ENCODE peak calls at places on chromosomes 11 and 22, in seven cellular contexts. One of them, this sample, is unnamed.
A peak's percentile ranks its signal among the peaks of the same experiment; 100 is the strongest.

GRCh38 chr11:27716850-27717249 is 16.6 kb upstream of the BDNF start:
- DNase-seq in IMR-90: peak; percentile 71
- DNase-seq in GM23338: peak; percentile 71
- DNase-seq in nephron progenitor cell: no peak
- DNase-seq in adrenal gland: no peak
- DNase-seq in neural crest cell: no peak
- DNase-seq in fibroblast of lung: peak; percentile 62
- DNase-seq in this sample: no peak

GRCh38 chr11:119891392-119891791 is 162.4 kb upstream of the NECTIN1 start:
- DNase-seq in IMR-90: no peak
- DNase-seq in GM23338: no peak
- DNase-seq in nephron progenitor cell: no peak
- DNase-seq in adrenal gland: no peak
- DNase-seq in neural crest cell: no peak
- DNase-seq in fibroblast of lung: no peak
- DNase-seq in this sample: no peak

GRCh38 chr11:75719639-75720239 is 2.1 kb downstream of the MOGAT2 start:
- DNase-seq in IMR-90: no peak
- DNase-seq in GM23338: no peak
- DNase-seq in nephron progenitor cell: no peak
- DNase-seq in adrenal gland: no peak
- DNase-seq in neural crest cell: no peak
- DNase-seq in fibroblast of lung: no peak
- DNase-seq in this sample: no peak

GRCh38 chr11:114257621-114258558 is 38.3 kb upstream of the NNMT start:
- DNase-seq in IMR-90: no peak
- DNase-seq in GM23338: peak; percentile 33
- DNase-seq in nephron progenitor cell: peak; percentile 64
- DNase-seq in adrenal gland: no peak
- DNase-seq in neural crest cell: peak; percentile 80
- DNase-seq in fibroblast of lung: no peak
- DNase-seq in this sample: no peak

GRCh38 chr22:43883012-43883661 is 8.7 kb downstream of the PNPLA5 start:
- DNase-seq in IMR-90: peak; percentile 81
- DNase-seq in GM23338: peak; percentile 96
- DNase-seq in nephron progenitor cell: peak; percentile 73
- DNase-seq in adrenal gland: no peak
- DNase-seq in neural crest cell: peak; percentile 65
- DNase-seq in fibroblast of lung: peak; percentile 75
- DNase-seq in this sample: no peak

GRCh38 chr11:120710354-120711187 is 199.0 kb downstream of the GRIK4 start:
- DNase-seq in IMR-90: peak; percentile 87
- DNase-seq in GM23338: peak; percentile 77
- DNase-seq in nephron progenitor cell: peak; percentile 79
- DNase-seq in adrenal gland: no peak
- DNase-seq in neural crest cell: peak; percentile 78
- DNase-seq in fibroblast of lung: peak; percentile 80
- DNase-seq in this sample: no peak

GRCh38 chr22:26499188-26499703 is 13.0 kb downstream of the TFIP11 start:
- DNase-seq in IMR-90: no peak
- DNase-seq in GM23338: no peak
- DNase-seq in nephron progenitor cell: no peak
- DNase-seq in adrenal gland: no peak
- DNase-seq in neural crest cell: no peak
- DNase-seq in fibroblast of lung: no peak
- DNase-seq in this sample: no peak

GRCh38 chr11:91047882-91048281 is 825.0 kb upstream of the CHORDC1 start:
- DNase-seq in IMR-90: no peak
- DNase-seq in GM23338: peak; percentile 24
- DNase-seq in nephron progenitor cell: no peak
- DNase-seq in adrenal gland: no peak
- DNase-seq in neural crest cell: no peak
- DNase-seq in fibroblast of lung: no peak
- DNase-seq in this sample: no peak

GRCh38 chr11:47468598-47469214 is 19.8 kb upstream of the RAPSN start:
- DNase-seq in IMR-90: peak; percentile 26
- DNase-seq in GM23338: no peak
- DNase-seq in nephron progenitor cell: no peak
- DNase-seq in adrenal gland: no peak
- DNase-seq in neural crest cell: no peak
- DNase-seq in fibroblast of lung: peak; percentile 18
- DNase-seq in this sample: no peak

GRCh38 chr11:134664863-134665535 is 253.0 kb upstream of the B3GAT1 start:
- DNase-seq in IMR-90: no peak
- DNase-seq in GM23338: no peak
- DNase-seq in nephron progenitor cell: no peak
- DNase-seq in adrenal gland: no peak
- DNase-seq in neural crest cell: no peak
- DNase-seq in fibroblast of lung: no peak
- DNase-seq in this sample: no peak

GRCh38 chr11:69134957-69135356 is 20.8 kb upstream of the SMIM38 start:
- DNase-seq in IMR-90: no peak
- DNase-seq in GM23338: no peak
- DNase-seq in nephron progenitor cell: no peak
- DNase-seq in adrenal gland: no peak
- DNase-seq in neural crest cell: no peak
- DNase-seq in fibroblast of lung: no peak
- DNase-seq in this sample: peak; percentile 22

GRCh38 chr11:116499396-116500001 is 273.3 kb downstream of the BUD13 start:
- DNase-seq in IMR-90: peak; percentile 22
- DNase-seq in GM23338: peak; percentile 99
- DNase-seq in nephron progenitor cell: peak; percentile 93
- DNase-seq in adrenal gland: peak; percentile 50
- DNase-seq in neural crest cell: peak; percentile 94
- DNase-seq in fibroblast of lung: peak; percentile 34
- DNase-seq in this sample: no peak

GRCh38 chr11:70481625-70482528 is 83.5 kb downstream of the CTTN start:
- DNase-seq in IMR-90: peak; percentile 63
- DNase-seq in GM23338: no peak
- DNase-seq in nephron progenitor cell: no peak
- DNase-seq in adrenal gland: peak; percentile 77
- DNase-seq in neural crest cell: no peak
- DNase-seq in fibroblast of lung: peak; percentile 82
- DNase-seq in this sample: no peak

GRCh38 chr22:49331878-49332277 is 495.8 kb downstream of the BRD1 start:
- DNase-seq in IMR-90: no peak
- DNase-seq in GM23338: no peak
- DNase-seq in nephron progenitor cell: no peak
- DNase-seq in adrenal gland: no peak
- DNase-seq in neural crest cell: no peak
- DNase-seq in fibroblast of lung: no peak
- DNase-seq in this sample: no peak

GRCh38 chr11:64500176-64501013 is 90.6 kb upstream of the SLC22A12 start:
- DNase-seq in IMR-90: no peak
- DNase-seq in GM23338: no peak
- DNase-seq in nephron progenitor cell: no peak
- DNase-seq in adrenal gland: no peak
- DNase-seq in neural crest cell: no peak
- DNase-seq in fibroblast of lung: no peak
- DNase-seq in this sample: no peak

GRCh38 chr11:69257838-69258658 is 35.9 kb upstream of the MYEOV start:
- DNase-seq in IMR-90: no peak
- DNase-seq in GM23338: peak; percentile 49
- DNase-seq in nephron progenitor cell: no peak
- DNase-seq in adrenal gland: no peak
- DNase-seq in neural crest cell: no peak
- DNase-seq in fibroblast of lung: no peak
- DNase-seq in this sample: no peak

GRCh38 chr22:28137036-28137435 is 218.0 kb upstream of the PITPNB start:
- DNase-seq in IMR-90: no peak
- DNase-seq in GM23338: peak; percentile 57
- DNase-seq in nephron progenitor cell: no peak
- DNase-seq in adrenal gland: no peak
- DNase-seq in neural crest cell: no peak
- DNase-seq in fibroblast of lung: no peak
- DNase-seq in this sample: no peak

DNA sequence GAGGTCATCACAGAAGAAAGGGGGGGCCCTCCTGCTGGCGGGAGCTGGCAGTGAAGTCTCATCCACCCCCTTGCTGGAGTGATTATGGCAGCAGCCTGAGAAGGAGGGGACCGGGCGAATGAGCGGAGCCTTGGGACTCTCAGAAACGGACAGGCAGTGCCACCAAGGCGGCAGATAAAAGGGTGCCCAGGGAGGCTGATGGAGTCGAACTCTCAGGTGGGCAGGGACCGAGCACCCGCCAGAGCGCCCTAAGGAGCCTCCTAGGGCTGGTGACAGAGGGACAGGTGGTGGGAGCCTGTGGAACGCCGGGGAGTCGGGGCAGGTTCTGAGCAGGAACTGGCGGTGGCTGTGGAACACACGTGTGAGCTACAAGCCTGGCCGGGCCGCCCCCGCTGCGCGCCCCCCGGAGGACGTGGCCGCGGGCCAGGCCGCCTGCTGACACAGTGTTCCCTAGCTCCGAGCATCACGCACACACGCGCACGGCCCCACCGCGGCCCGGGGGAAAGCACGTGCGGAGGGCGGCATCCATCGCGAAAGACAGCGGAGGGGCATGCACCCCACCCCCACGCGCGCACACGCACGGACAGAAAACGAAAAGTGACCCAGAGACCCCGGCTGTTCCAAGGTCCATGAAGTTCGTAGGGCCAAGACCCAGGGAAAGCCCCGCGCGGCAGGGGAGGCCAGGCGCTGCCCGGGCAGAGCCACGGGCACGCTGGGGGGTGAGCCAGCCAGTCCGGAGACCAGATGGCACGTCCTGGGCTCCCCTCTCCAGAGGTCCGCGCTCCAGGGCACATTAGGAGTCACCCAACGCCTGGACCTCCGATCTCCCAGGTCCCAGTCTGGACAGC is 1.0 kb downstream of the VWCE start:
- DNase-seq in IMR-90: peak; percentile 48
- DNase-seq in GM23338: peak; percentile 50
- DNase-seq in nephron progenitor cell: peak; percentile 66
- DNase-seq in adrenal gland: peak; percentile 46
- DNase-seq in neural crest cell: peak; percentile 29
- DNase-seq in fibroblast of lung: peak; percentile 35
- DNase-seq in this sample: no peak
- TF ChIP-seq CTCF in IMR-90: peak; percentile 7
- TF ChIP-seq CTCF in GM23338: peak; percentile 2
- TF ChIP-seq CTCF in nephron progenitor cell: no peak
- TF ChIP-seq CTCF in adrenal gland: no peak
- TF ChIP-seq CTCF in neural crest cell: no peak
- TF ChIP-seq CTCF in fibroblast of lung: no peak
- TF ChIP-seq CTCF in this sample: no peak

GRCh38 chr11:11972942-11973341 is 35.5 kb downstream of the DKK3 start:
- DNase-seq in IMR-90: no peak
- DNase-seq in GM23338: no peak
- DNase-seq in nephron progenitor cell: no peak
- DNase-seq in adrenal gland: no peak
- DNase-seq in neural crest cell: no peak
- DNase-seq in fibroblast of lung: no peak
- DNase-seq in this sample: no peak

GRCh38 chr11:11972148-11972547 is 36.3 kb downstream of the DKK3 start:
- DNase-seq in IMR-90: no peak
- DNase-seq in GM23338: no peak
- DNase-seq in nephron progenitor cell: peak; percentile 35
- DNase-seq in adrenal gland: no peak
- DNase-seq in neural crest cell: peak; percentile 35
- DNase-seq in fibroblast of lung: no peak
- DNase-seq in this sample: no peak

GRCh38 chr11:11975201-11976092 is 33.0 kb downstream of the DKK3 start:
- DNase-seq in IMR-90: no peak
- DNase-seq in GM23338: no peak
- DNase-seq in nephron progenitor cell: no peak
- DNase-seq in adrenal gland: no peak
- DNase-seq in neural crest cell: no peak
- DNase-seq in fibroblast of lung: no peak
- DNase-seq in this sample: no peak

GRCh38 chr11:11973361-11973800 is 35.0 kb downstream of the DKK3 start:
- DNase-seq in IMR-90: peak; percentile 72
- DNase-seq in GM23338: no peak
- DNase-seq in nephron progenitor cell: no peak
- DNase-seq in adrenal gland: peak; percentile 76
- DNase-seq in neural crest cell: no peak
- DNase-seq in fibroblast of lung: peak; percentile 86
- DNase-seq in this sample: no peak

DNA sequence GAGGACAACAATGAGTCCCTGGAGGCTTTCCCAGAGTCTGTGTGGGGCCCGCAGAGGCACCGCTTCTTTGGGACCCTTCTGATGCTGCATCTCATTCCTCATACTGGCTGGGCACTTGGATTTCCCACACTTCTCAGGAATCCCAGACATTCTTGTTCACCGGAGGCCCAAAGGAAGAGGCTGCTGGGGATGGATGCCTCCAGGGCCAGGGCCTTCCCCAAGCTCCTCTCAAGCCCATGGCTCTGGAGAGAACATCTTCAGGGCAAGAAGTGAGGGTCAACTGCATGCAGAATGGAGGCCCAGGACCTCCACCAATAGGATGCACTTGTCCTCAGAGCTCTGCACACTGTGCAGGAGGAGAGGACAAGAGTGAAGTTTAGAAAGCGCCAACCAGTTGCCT is 34.6 kb downstream of the DKK3 start:
- DNase-seq in IMR-90: peak; percentile 16
- DNase-seq in GM23338: no peak
- DNase-seq in nephron progenitor cell: no peak
- DNase-seq in adrenal gland: no peak
- DNase-seq in neural crest cell: no peak
- DNase-seq in fibroblast of lung: peak; percentile 66
- DNase-seq in this sample: no peak
- TF ChIP-seq CTCF in IMR-90: no peak
- TF ChIP-seq CTCF in GM23338: no peak
- TF ChIP-seq CTCF in nephron progenitor cell: no peak
- TF ChIP-seq CTCF in adrenal gland: no peak
- TF ChIP-seq CTCF in neural crest cell: no peak
- TF ChIP-seq CTCF in fibroblast of lung: no peak
- TF ChIP-seq CTCF in this sample: no peak

GRCh38 chr22:39234157-39234793 is 10.5 kb downstream of the PDGFB start:
- DNase-seq in IMR-90: no peak
- DNase-seq in GM23338: no peak
- DNase-seq in nephron progenitor cell: no peak
- DNase-seq in adrenal gland: no peak
- DNase-seq in neural crest cell: no peak
- DNase-seq in fibroblast of lung: peak; percentile 60
- DNase-seq in this sample: no peak
- TF ChIP-seq CTCF in IMR-90: no peak
- TF ChIP-seq CTCF in GM23338: no peak
- TF ChIP-seq CTCF in nephron progenitor cell: no peak
- TF ChIP-seq CTCF in adrenal gland: peak; percentile 41
- TF ChIP-seq CTCF in neural crest cell: no peak
- TF ChIP-seq CTCF in fibroblast of lung: no peak
- TF ChIP-seq CTCF in this sample: peak; percentile 20

DNA sequence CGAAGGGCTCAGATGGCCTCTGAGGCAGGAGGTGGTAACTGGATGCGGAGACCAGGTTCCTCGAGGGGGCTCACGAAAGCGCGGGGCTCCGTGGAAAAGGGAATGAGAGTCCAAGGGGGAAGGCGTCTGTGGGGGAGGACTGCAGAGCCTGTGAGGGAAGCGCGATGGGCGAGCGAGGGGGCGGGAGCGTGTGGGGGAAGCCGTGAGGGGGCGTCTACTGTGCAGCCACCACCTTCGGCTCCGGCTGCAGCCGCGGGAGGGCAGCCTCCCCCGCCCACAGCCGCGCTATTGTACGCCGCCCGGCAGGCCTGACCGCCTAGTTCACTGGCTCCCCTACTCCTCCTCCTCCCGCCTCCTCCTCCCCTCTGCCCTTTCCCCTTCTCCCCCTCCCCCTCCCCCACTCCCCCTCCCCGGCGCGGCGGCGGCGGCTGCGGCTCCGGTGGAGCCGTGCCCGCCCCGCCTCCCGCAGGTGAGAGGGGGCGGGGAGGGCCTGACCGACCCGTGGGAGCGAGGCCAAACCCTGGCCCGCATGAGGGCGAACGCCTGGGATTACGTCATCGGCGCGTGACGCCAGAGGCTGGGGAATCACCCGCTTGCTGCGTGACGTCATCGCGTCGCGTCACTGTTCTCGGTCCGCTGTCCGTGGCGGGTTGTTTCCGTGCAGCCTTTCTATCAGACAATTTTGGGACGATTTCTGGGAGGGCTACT is at the start of gene PAK1:
- DNase-seq in IMR-90: peak; percentile 86
- DNase-seq in GM23338: peak; percentile 98
- DNase-seq in nephron progenitor cell: peak; percentile 92
- DNase-seq in adrenal gland: peak; percentile 93
- DNase-seq in neural crest cell: peak; percentile 86
- DNase-seq in fibroblast of lung: peak; percentile 85
- DNase-seq in this sample: peak; percentile 97
- TF ChIP-seq CTCF in IMR-90: peak; percentile 24
- TF ChIP-seq CTCF in GM23338: peak; percentile 52
- TF ChIP-seq CTCF in nephron progenitor cell: no peak
- TF ChIP-seq CTCF in adrenal gland: no peak
- TF ChIP-seq CTCF in neural crest cell: peak; percentile 50
- TF ChIP-seq CTCF in fibroblast of lung: no peak
- TF ChIP-seq CTCF in this sample: no peak